ENCODE peak calls at places on chromosomes 6 and 20, in nine cellular contexts. One of them, this sample, is unnamed.

GRCh38 chr6:35311390-35312075 is 13.9 kb downstream of the DEF6 start:
- DNase-seq in NCI-H1436: no peak
- DNase-seq in naive thymus-derived CD4-positive, alpha-beta T cell: peak
- DNase-seq in stimulated activated CD4-positive, alpha-beta T cell treated with anti-CD3 and anti-CD28 coated beads, Interleukin-4, amount 100 ng/mL, for 1 hour: peak
- DNase-seq in BJ: no peak
- DNase-seq in T-helper 9 cell: peak
- DNase-seq in mesendoderm: no peak
- DNase-seq in AG09309: no peak
- DNase-seq in GDM1: peak
- DNase-seq in this sample: no peak

GRCh38 chr6:24117016-24117415 is 9.0 kb upstream of the NRSN1 start:
- DNase-seq in NCI-H1436: no peak
- DNase-seq in naive thymus-derived CD4-positive, alpha-beta T cell: no peak
- DNase-seq in stimulated activated CD4-positive, alpha-beta T cell treated with anti-CD3 and anti-CD28 coated beads, Interleukin-4, amount 100 ng/mL, for 1 hour: no peak
- DNase-seq in BJ: no peak
- DNase-seq in T-helper 9 cell: no peak
- DNase-seq in mesendoderm: no peak
- DNase-seq in AG09309: no peak
- DNase-seq in GDM1: no peak
- DNase-seq in this sample: peak

GRCh38 chr6:136114661-136115060 is 135.4 kb downstream of the MTFR2 start:
- DNase-seq in NCI-H1436: peak
- DNase-seq in naive thymus-derived CD4-positive, alpha-beta T cell: no peak
- DNase-seq in stimulated activated CD4-positive, alpha-beta T cell treated with anti-CD3 and anti-CD28 coated beads, Interleukin-4, amount 100 ng/mL, for 1 hour: no peak
- DNase-seq in BJ: no peak
- DNase-seq in T-helper 9 cell: no peak
- DNase-seq in mesendoderm: no peak
- DNase-seq in AG09309: no peak
- DNase-seq in GDM1: no peak
- DNase-seq in this sample: no peak

GRCh38 chr6:132207991-132208390 is 193.3 kb downstream of the MOXD1 start:
- DNase-seq in NCI-H1436: no peak
- DNase-seq in naive thymus-derived CD4-positive, alpha-beta T cell: no peak
- DNase-seq in stimulated activated CD4-positive, alpha-beta T cell treated with anti-CD3 and anti-CD28 coated beads, Interleukin-4, amount 100 ng/mL, for 1 hour: no peak
- DNase-seq in BJ: no peak
- DNase-seq in T-helper 9 cell: no peak
- DNase-seq in mesendoderm: no peak
- DNase-seq in AG09309: no peak
- DNase-seq in GDM1: no peak
- DNase-seq in this sample: no peak

GRCh38 chr6:96795481-96795880 is 41.8 kb downstream of the GPR63 start:
- DNase-seq in NCI-H1436: no peak
- DNase-seq in naive thymus-derived CD4-positive, alpha-beta T cell: no peak
- DNase-seq in stimulated activated CD4-positive, alpha-beta T cell treated with anti-CD3 and anti-CD28 coated beads, Interleukin-4, amount 100 ng/mL, for 1 hour: no peak
- DNase-seq in BJ: no peak
- DNase-seq in T-helper 9 cell: no peak
- DNase-seq in mesendoderm: no peak
- DNase-seq in AG09309: no peak
- DNase-seq in GDM1: no peak
- DNase-seq in this sample: no peak

GRCh38 chr6:106805017-106805335 is 169.6 kb downstream of the CD24 start:
- DNase-seq in NCI-H1436: no peak
- DNase-seq in naive thymus-derived CD4-positive, alpha-beta T cell: no peak
- DNase-seq in stimulated activated CD4-positive, alpha-beta T cell treated with anti-CD3 and anti-CD28 coated beads, Interleukin-4, amount 100 ng/mL, for 1 hour: no peak
- DNase-seq in BJ: no peak
- DNase-seq in T-helper 9 cell: no peak
- DNase-seq in mesendoderm: no peak
- DNase-seq in AG09309: no peak
- DNase-seq in GDM1: no peak
- DNase-seq in this sample: no peak

GRCh38 chr6:3919130-3919628 is 70.0 kb downstream of the FAM50B start:
- DNase-seq in NCI-H1436: no peak
- DNase-seq in naive thymus-derived CD4-positive, alpha-beta T cell: no peak
- DNase-seq in stimulated activated CD4-positive, alpha-beta T cell treated with anti-CD3 and anti-CD28 coated beads, Interleukin-4, amount 100 ng/mL, for 1 hour: no peak
- DNase-seq in BJ: peak
- DNase-seq in T-helper 9 cell: no peak
- DNase-seq in mesendoderm: peak
- DNase-seq in AG09309: peak
- DNase-seq in GDM1: no peak
- DNase-seq in this sample: no peak

GRCh38 chr20:45545754-45546453 is 1.3 kb downstream of the EPPIN start:
- DNase-seq in NCI-H1436: no peak
- DNase-seq in naive thymus-derived CD4-positive, alpha-beta T cell: no peak
- DNase-seq in stimulated activated CD4-positive, alpha-beta T cell treated with anti-CD3 and anti-CD28 coated beads, Interleukin-4, amount 100 ng/mL, for 1 hour: no peak
- DNase-seq in BJ: no peak
- DNase-seq in T-helper 9 cell: no peak
- DNase-seq in mesendoderm: peak
- DNase-seq in AG09309: peak
- DNase-seq in GDM1: no peak
- DNase-seq in this sample: peak

GRCh38 chr6:151014404-151015150 is 149.1 kb downstream of the MTHFD1L start:
- DNase-seq in NCI-H1436: peak
- DNase-seq in naive thymus-derived CD4-positive, alpha-beta T cell: peak
- DNase-seq in stimulated activated CD4-positive, alpha-beta T cell treated with anti-CD3 and anti-CD28 coated beads, Interleukin-4, amount 100 ng/mL, for 1 hour: peak
- DNase-seq in BJ: no peak
- DNase-seq in T-helper 9 cell: peak
- DNase-seq in mesendoderm: peak
- DNase-seq in AG09309: no peak
- DNase-seq in GDM1: no peak
- DNase-seq in this sample: no peak

GRCh38 chr6:170152989-170153388 is 137.9 kb downstream of the DLL1 start:
- DNase-seq in NCI-H1436: peak
- DNase-seq in naive thymus-derived CD4-positive, alpha-beta T cell: no peak
- DNase-seq in stimulated activated CD4-positive, alpha-beta T cell treated with anti-CD3 and anti-CD28 coated beads, Interleukin-4, amount 100 ng/mL, for 1 hour: no peak
- DNase-seq in BJ: no peak
- DNase-seq in T-helper 9 cell: no peak
- DNase-seq in mesendoderm: peak
- DNase-seq in AG09309: no peak
- DNase-seq in GDM1: no peak
- DNase-seq in this sample: no peak

GRCh38 chr20:48709744-48710143 is 118.1 kb downstream of the PREX1 start:
- DNase-seq in NCI-H1436: no peak
- DNase-seq in naive thymus-derived CD4-positive, alpha-beta T cell: no peak
- DNase-seq in stimulated activated CD4-positive, alpha-beta T cell treated with anti-CD3 and anti-CD28 coated beads, Interleukin-4, amount 100 ng/mL, for 1 hour: no peak
- DNase-seq in BJ: no peak
- DNase-seq in T-helper 9 cell: no peak
- DNase-seq in mesendoderm: no peak
- DNase-seq in AG09309: no peak
- DNase-seq in GDM1: no peak
- DNase-seq in this sample: no peak

GRCh38 chr6:122322824-122323223 is 76.6 kb upstream of the HSF2 start:
- DNase-seq in NCI-H1436: peak
- DNase-seq in naive thymus-derived CD4-positive, alpha-beta T cell: peak
- DNase-seq in stimulated activated CD4-positive, alpha-beta T cell treated with anti-CD3 and anti-CD28 coated beads, Interleukin-4, amount 100 ng/mL, for 1 hour: no peak
- DNase-seq in BJ: no peak
- DNase-seq in T-helper 9 cell: no peak
- DNase-seq in mesendoderm: no peak
- DNase-seq in AG09309: peak
- DNase-seq in GDM1: no peak
- DNase-seq in this sample: no peak

GRCh38 chr20:39103732-39104131 is 141.6 kb downstream of the DHX35 start:
- DNase-seq in NCI-H1436: no peak
- DNase-seq in naive thymus-derived CD4-positive, alpha-beta T cell: no peak
- DNase-seq in stimulated activated CD4-positive, alpha-beta T cell treated with anti-CD3 and anti-CD28 coated beads, Interleukin-4, amount 100 ng/mL, for 1 hour: no peak
- DNase-seq in BJ: no peak
- DNase-seq in T-helper 9 cell: no peak
- DNase-seq in mesendoderm: no peak
- DNase-seq in AG09309: no peak
- DNase-seq in GDM1: no peak
- DNase-seq in this sample: no peak

GRCh38 chr6:106939848-106940247 is 34.7 kb downstream of the CD24 start:
- DNase-seq in NCI-H1436: no peak
- DNase-seq in naive thymus-derived CD4-positive, alpha-beta T cell: no peak
- DNase-seq in stimulated activated CD4-positive, alpha-beta T cell treated with anti-CD3 and anti-CD28 coated beads, Interleukin-4, amount 100 ng/mL, for 1 hour: no peak
- DNase-seq in BJ: no peak
- DNase-seq in T-helper 9 cell: no peak
- DNase-seq in mesendoderm: no peak
- DNase-seq in AG09309: no peak
- DNase-seq in GDM1: no peak
- DNase-seq in this sample: no peak

GRCh38 chr6:45709834-45710233 is 305.8 kb downstream of the CLIC5 start:
- DNase-seq in NCI-H1436: no peak
- DNase-seq in naive thymus-derived CD4-positive, alpha-beta T cell: no peak
- DNase-seq in stimulated activated CD4-positive, alpha-beta T cell treated with anti-CD3 and anti-CD28 coated beads, Interleukin-4, amount 100 ng/mL, for 1 hour: no peak
- DNase-seq in BJ: no peak
- DNase-seq in T-helper 9 cell: no peak
- DNase-seq in mesendoderm: no peak
- DNase-seq in AG09309: no peak
- DNase-seq in GDM1: no peak
- DNase-seq in this sample: no peak

GRCh38 chr6:95294047-95294446 is 283.3 kb upstream of the MANEA start:
- DNase-seq in NCI-H1436: no peak
- DNase-seq in naive thymus-derived CD4-positive, alpha-beta T cell: no peak
- DNase-seq in stimulated activated CD4-positive, alpha-beta T cell treated with anti-CD3 and anti-CD28 coated beads, Interleukin-4, amount 100 ng/mL, for 1 hour: no peak
- DNase-seq in BJ: no peak
- DNase-seq in T-helper 9 cell: no peak
- DNase-seq in mesendoderm: peak
- DNase-seq in AG09309: no peak
- DNase-seq in GDM1: no peak
- DNase-seq in this sample: no peak

GRCh38 chr6:141666187-141666586 is 466.5 kb upstream of the GJE1 start:
- DNase-seq in NCI-H1436: no peak
- DNase-seq in naive thymus-derived CD4-positive, alpha-beta T cell: no peak
- DNase-seq in stimulated activated CD4-positive, alpha-beta T cell treated with anti-CD3 and anti-CD28 coated beads, Interleukin-4, amount 100 ng/mL, for 1 hour: no peak
- DNase-seq in BJ: no peak
- DNase-seq in T-helper 9 cell: no peak
- DNase-seq in mesendoderm: no peak
- DNase-seq in AG09309: no peak
- DNase-seq in GDM1: no peak
- DNase-seq in this sample: no peak

GRCh38 chr6:6543181-6543879 is 45.2 kb upstream of the LY86 start:
- DNase-seq in NCI-H1436: no peak
- DNase-seq in naive thymus-derived CD4-positive, alpha-beta T cell: no peak
- DNase-seq in stimulated activated CD4-positive, alpha-beta T cell treated with anti-CD3 and anti-CD28 coated beads, Interleukin-4, amount 100 ng/mL, for 1 hour: no peak
- DNase-seq in BJ: no peak
- DNase-seq in T-helper 9 cell: no peak
- DNase-seq in mesendoderm: no peak
- DNase-seq in AG09309: no peak
- DNase-seq in GDM1: no peak
- DNase-seq in this sample: no peak

GRCh38 chr6:51494342-51494741 is 593.1 kb downstream of the PKHD1 start:
- DNase-seq in NCI-H1436: no peak
- DNase-seq in naive thymus-derived CD4-positive, alpha-beta T cell: no peak
- DNase-seq in stimulated activated CD4-positive, alpha-beta T cell treated with anti-CD3 and anti-CD28 coated beads, Interleukin-4, amount 100 ng/mL, for 1 hour: no peak
- DNase-seq in BJ: no peak
- DNase-seq in T-helper 9 cell: no peak
- DNase-seq in mesendoderm: peak
- DNase-seq in AG09309: no peak
- DNase-seq in GDM1: no peak
- DNase-seq in this sample: no peak

GRCh38 chr6:105797313-105797970 is 288.7 kb upstream of the PRDM1 start:
- DNase-seq in NCI-H1436: no peak
- DNase-seq in naive thymus-derived CD4-positive, alpha-beta T cell: no peak
- DNase-seq in stimulated activated CD4-positive, alpha-beta T cell treated with anti-CD3 and anti-CD28 coated beads, Interleukin-4, amount 100 ng/mL, for 1 hour: no peak
- DNase-seq in BJ: no peak
- DNase-seq in T-helper 9 cell: no peak
- DNase-seq in mesendoderm: no peak
- DNase-seq in AG09309: no peak
- DNase-seq in GDM1: no peak
- DNase-seq in this sample: no peak

GRCh38 chr20:38812182-38812581 is 6.7 kb downstream of the PPP1R16B start:
- DNase-seq in NCI-H1436: no peak
- DNase-seq in naive thymus-derived CD4-positive, alpha-beta T cell: no peak
- DNase-seq in stimulated activated CD4-positive, alpha-beta T cell treated with anti-CD3 and anti-CD28 coated beads, Interleukin-4, amount 100 ng/mL, for 1 hour: no peak
- DNase-seq in BJ: no peak
- DNase-seq in T-helper 9 cell: no peak
- DNase-seq in mesendoderm: no peak
- DNase-seq in AG09309: no peak
- DNase-seq in GDM1: no peak
- DNase-seq in this sample: no peak

GRCh38 chr6:120557554-120557953 is 776.7 kb downstream of the TBC1D32 start:
- DNase-seq in NCI-H1436: no peak
- DNase-seq in naive thymus-derived CD4-positive, alpha-beta T cell: no peak
- DNase-seq in stimulated activated CD4-positive, alpha-beta T cell treated with anti-CD3 and anti-CD28 coated beads, Interleukin-4, amount 100 ng/mL, for 1 hour: no peak
- DNase-seq in BJ: no peak
- DNase-seq in T-helper 9 cell: no peak
- DNase-seq in mesendoderm: no peak
- DNase-seq in AG09309: no peak
- DNase-seq in GDM1: no peak
- DNase-seq in this sample: no peak

GRCh38 chr6:70371454-70372105 is 41.7 kb upstream of the FAM135A start:
- DNase-seq in NCI-H1436: peak
- DNase-seq in naive thymus-derived CD4-positive, alpha-beta T cell: peak
- DNase-seq in stimulated activated CD4-positive, alpha-beta T cell treated with anti-CD3 and anti-CD28 coated beads, Interleukin-4, amount 100 ng/mL, for 1 hour: no peak
- DNase-seq in BJ: peak
- DNase-seq in T-helper 9 cell: no peak
- DNase-seq in mesendoderm: peak
- DNase-seq in AG09309: peak
- DNase-seq in GDM1: no peak
- DNase-seq in this sample: peak

GRCh38 chr6:22149501-22150490 is 147.0 kb downstream of the PRL start:
- DNase-seq in NCI-H1436: peak
- DNase-seq in naive thymus-derived CD4-positive, alpha-beta T cell: no peak
- DNase-seq in stimulated activated CD4-positive, alpha-beta T cell treated with anti-CD3 and anti-CD28 coated beads, Interleukin-4, amount 100 ng/mL, for 1 hour: no peak
- DNase-seq in BJ: no peak
- DNase-seq in T-helper 9 cell: no peak
- DNase-seq in mesendoderm: no peak
- DNase-seq in AG09309: no peak
- DNase-seq in GDM1: no peak
- DNase-seq in this sample: peak

GRCh38 chr6:109454483-109455160 is 950 bp downstream of the MICAL1 start:
- DNase-seq in NCI-H1436: no peak
- DNase-seq in naive thymus-derived CD4-positive, alpha-beta T cell: peak
- DNase-seq in stimulated activated CD4-positive, alpha-beta T cell treated with anti-CD3 and anti-CD28 coated beads, Interleukin-4, amount 100 ng/mL, for 1 hour: peak
- DNase-seq in BJ: no peak
- DNase-seq in T-helper 9 cell: peak
- DNase-seq in mesendoderm: no peak
- DNase-seq in AG09309: no peak
- DNase-seq in GDM1: peak
- DNase-seq in this sample: no peak